ENCODE peak calls at places on chromosomes 1 and 21, in four cellular contexts. M is A673; K is effector memory CD4-positive, alpha-beta T cell; F is PC-9. W is an unnamed sample.

GRCh38 chr1:112296908-112297307 is 99.1 kb upstream of the CTTNBP2NL start:
- DNase-seq in K (no peak), M (peak; percentile 10), F (no peak), W (no peak)

GRCh38 chr1:58515794-58516401 is 30.6 kb downstream of the OMA1 start:
- DNase-seq in M (peak; percentile 87), K (no peak), F (peak; percentile 25), W (peak; percentile 20)

GRCh38 chr1:154342836-154343472 is 17.6 kb downstream of the ATP8B2 start:
- DNase-seq in M (no peak), K (peak; percentile 68), F (no peak), W (no peak)

GRCh38 chr1:159817276-159818041 is 9.2 kb upstream of the SLAMF8 start:
- DNase-seq in M (no peak), K (no peak), F (no peak), W (peak; percentile 78)

GRCh38 chr21:15224346-15225086 is 159.7 kb upstream of the NRIP1 start:
- DNase-seq in K (no peak), M (no peak), F (peak; percentile 28), W (peak; percentile 22)

GRCh38 chr1:109769335-109770078 is 5.8 kb upstream of the EPS8L3 start:
- DNase-seq in M (no peak), F (no peak), K (no peak), W (no peak)

GRCh38 chr1:243346481-243346880 is 90.6 kb downstream of the SDCCAG8 start:
- DNase-seq in M (no peak), F (no peak), K (no peak), W (no peak)

GRCh38 chr1:158161458-158161857 is 19.2 kb upstream of the CD1D start:
- DNase-seq in K (no peak), M (no peak), F (no peak), W (no peak)

GRCh38 chr1:48758976-48759375 is 17.7 kb downstream of the BEND5 start:
- DNase-seq in M (no peak), K (no peak), F (no peak), W (no peak)

GRCh38 chr1:216961516-216961915 is 238.3 kb upstream of the ESRRG start:
- DNase-seq in F (no peak), M (no peak), K (no peak), W (no peak)

GRCh38 chr1:228540161-228540917 is 53.2 kb downstream of the RNF187 start:
- DNase-seq in F (no peak), K (no peak), M (no peak), W (no peak)

GRCh38 chr1:41728403-41729202 is 190.1 kb downstream of the HIVEP3 start:
- DNase-seq in F (no peak), M (no peak), K (no peak), W (no peak)

GRCh38 chr1:4489486-4489885 is 164.9 kb upstream of the AJAP1 start:
- DNase-seq in M (no peak), K (no peak), F (no peak), W (no peak)

DNA sequence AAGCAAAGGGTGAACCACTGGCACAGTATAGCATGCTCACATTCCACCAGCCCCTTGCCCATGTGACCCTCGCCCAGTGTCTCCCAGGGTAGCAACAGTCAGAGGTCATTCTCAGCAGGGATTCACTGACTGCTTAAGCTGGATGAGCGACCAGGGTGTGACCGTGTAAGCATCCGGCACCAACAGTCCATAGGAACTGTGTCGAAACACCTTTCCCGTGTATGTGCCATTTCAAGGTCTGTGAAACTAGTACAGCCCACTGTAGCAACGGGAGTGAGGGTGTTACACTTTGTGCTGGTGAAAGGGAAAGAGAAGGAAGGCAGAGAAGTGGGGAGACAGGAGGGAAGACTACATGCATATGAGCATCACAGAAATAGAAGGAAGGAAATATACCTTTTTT is 10.8 kb downstream of the PIK3C2B start:
- DNase-seq in K (no peak), M (no peak), F (no peak), W (no peak)
- H3K4me1 ChIP-seq in K (no peaks in the 10 kb centered on the region), M (peaks cover 16% of the 10 kb centered on the region), F (peaks cover 76% of the 10 kb centered on the region), W (peaks cover 3% of the 10 kb centered on the region)

DNA sequence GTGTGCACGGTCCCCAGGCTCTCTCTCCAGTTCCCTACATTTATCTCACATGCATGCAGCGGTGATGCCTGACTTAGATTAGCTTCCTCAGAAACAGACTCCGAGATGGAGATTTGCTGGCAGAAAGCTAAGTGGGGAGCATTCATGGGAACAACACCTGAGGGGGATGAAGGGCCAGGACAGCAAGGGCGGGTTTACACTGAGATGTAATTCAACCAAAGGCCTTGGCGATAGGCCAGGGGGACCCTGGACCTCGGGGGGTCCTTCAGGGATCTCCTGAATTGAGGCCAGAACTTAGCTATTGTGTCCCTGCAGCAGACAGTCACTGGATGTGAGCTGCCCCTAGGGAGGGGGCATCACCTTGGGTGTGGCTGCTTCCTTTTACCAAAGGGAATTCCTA is 246.1 kb upstream of the CSF3R start:
- DNase-seq in M (no peak), K (no peak), F (no peak), W (no peak)
- H3K4me1 ChIP-seq in M (no peaks in the 10 kb centered on the region), K (no peaks in the 10 kb centered on the region), F (peaks cover 12% of the 10 kb centered on the region), W (no peaks in the 10 kb centered on the region)

GRCh38 chr1:93612510-93612909 is 69.1 kb downstream of the BCAR3 start:
- DNase-seq in K (no peak), F (no peak), M (no peak), W (no peak)
- H3K4me1 ChIP-seq in K (peaks cover 6% of the 10 kb centered on the region), F (peaks cover 70% of the 10 kb centered on the region), M (peaks cover 8% of the 10 kb centered on the region), W (peaks cover 59% of the 10 kb centered on the region)

GRCh38 chr1:21940492-21940891 is 3.4 kb upstream of the HSPG2 start:
- DNase-seq in M (no peak), K (no peak), F (no peak), W (no peak)

GRCh38 chr1:21937372-21938121 is 437 bp upstream of the HSPG2 start:
- DNase-seq in M (peak; percentile 91), F (peak; percentile 74), K (peak; percentile 55), W (no peak)

GRCh38 chr1:21939650-21940374 is 2.7 kb upstream of the HSPG2 start:
- DNase-seq in K (no peak), M (peak; percentile 78), F (peak; percentile 74), W (peak; percentile 83)

GRCh38 chr1:21937034-21937371 is at the start of gene HSPG2:
- DNase-seq in M (no peak), F (no peak), K (no peak), W (no peak)

DNA sequence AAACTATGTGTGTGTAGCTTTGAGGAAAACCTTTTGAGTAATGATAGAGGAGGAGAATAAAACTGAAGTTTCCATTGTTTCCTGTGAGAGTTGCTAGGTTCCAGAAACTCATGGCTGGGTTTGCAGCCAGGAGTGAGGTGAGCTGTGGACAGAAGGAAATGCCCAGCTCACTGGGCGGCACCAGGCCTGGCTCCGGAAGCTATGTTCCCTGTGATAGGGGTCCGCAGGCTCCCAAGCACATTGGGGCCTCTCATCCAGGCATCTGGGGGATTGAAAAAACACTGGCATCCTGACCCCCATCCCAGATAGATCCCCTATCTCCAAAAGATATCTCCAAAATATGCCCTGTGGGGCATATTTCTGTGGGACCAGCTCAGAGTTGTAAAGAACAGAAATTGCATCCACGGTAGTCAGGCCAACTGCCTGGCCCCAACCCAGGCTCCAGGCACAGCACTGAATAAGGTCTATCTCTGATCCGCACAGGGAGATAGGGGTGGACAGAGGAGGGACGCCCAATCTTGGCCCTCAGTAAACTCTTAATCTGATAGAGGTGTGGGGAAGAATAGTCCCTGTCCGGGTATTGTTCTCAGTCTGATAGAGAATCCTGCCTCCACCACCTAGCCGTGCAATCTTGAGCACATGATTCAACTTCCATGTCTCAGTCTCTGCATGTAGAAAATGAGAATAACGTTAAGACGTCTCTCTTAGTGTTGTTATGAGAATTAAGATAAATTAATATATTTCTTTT is 1.9 kb upstream of the HSPG2 start:
- DNase-seq in K (no peak), M (no peak), F (no peak), W (no peak)
- H3K4me1 ChIP-seq in K (no peaks in the 10 kb centered on the region), M (peaks cover 25% of the 10 kb centered on the region), F (peaks cover 34% of the 10 kb centered on the region), W (peaks cover 59% of the 10 kb centered on the region)

GRCh38 chr1:173224280-173224886 is 17.3 kb upstream of the TNFSF4 start:
- DNase-seq in K (no peak), M (peak; percentile 82), F (no peak), W (no peak)

GRCh38 chr1:173220157-173220556 is 13.0 kb upstream of the TNFSF4 start:
- DNase-seq in F (no peak), K (no peak), M (no peak), W (no peak)

GRCh38 chr1:173224887-173225280 is 17.8 kb upstream of the TNFSF4 start:
- DNase-seq in K (no peak), M (no peak), F (no peak), W (no peak)

GRCh38 chr1:173223031-173223380 is 15.9 kb upstream of the TNFSF4 start:
- DNase-seq in F (no peak), M (no peak), K (no peak), W (no peak)

GRCh38 chr1:173222149-173223030 is 15.3 kb upstream of the TNFSF4 start:
- DNase-seq in F (no peak), K (no peak), M (no peak), W (no peak)
- H3K4me1 ChIP-seq in F (no peaks in the 10 kb centered on the region), K (no peaks in the 10 kb centered on the region), M (peaks cover 14% of the 10 kb centered on the region), W (no peaks in the 10 kb centered on the region)

DNA sequence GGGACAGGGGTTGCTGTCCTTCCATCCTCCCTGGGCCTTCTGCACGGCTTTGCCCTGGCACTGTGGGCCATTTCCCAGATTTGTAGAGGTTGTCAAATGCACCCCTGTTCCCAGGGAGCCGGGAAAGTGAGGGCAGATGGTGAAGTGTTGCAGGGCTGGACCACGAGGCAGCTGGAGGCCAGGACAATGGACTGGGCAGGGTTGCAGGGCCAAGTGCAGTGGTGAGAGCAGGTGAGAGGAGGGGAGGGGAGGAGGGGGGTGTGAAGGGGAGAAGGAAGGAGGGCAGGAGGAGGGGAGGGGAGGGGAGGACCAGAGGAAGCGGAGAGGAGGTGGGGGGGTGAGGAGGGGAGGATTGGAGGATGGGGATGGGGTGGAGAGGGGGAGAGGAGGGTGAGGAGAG is 443.9 kb downstream of the CAMTA1 start:
- DNase-seq in M (no peak), K (no peak), F (no peak), W (no peak)
- H3K4me1 ChIP-seq in M (peaks cover under 1% of the 10 kb centered on the region), K (no peaks in the 10 kb centered on the region), F (no peaks in the 10 kb centered on the region), W (peaks cover under 1% of the 10 kb centered on the region)

GRCh38 chr21:45469273-45470086 is 64.5 kb downstream of the COL18A1 start:
- DNase-seq in M (no peak), K (no peak), F (no peak), W (no peak)

GRCh38 chr21:45473496-45474322 is 68.5 kb downstream of the SLC19A1 start:
- DNase-seq in F (no peak), M (no peak), K (no peak), W (no peak)

GRCh38 chr21:45470087-45470515 is 65.1 kb downstream of the COL18A1 start:
- DNase-seq in M (no peak), F (no peak), K (no peak), W (no peak)

GRCh38 chr21:45472445-45473365 is 67.7 kb downstream of the COL18A1 start:
- DNase-seq in M (no peak), F (no peak), K (no peak), W (no peak)

DNA sequence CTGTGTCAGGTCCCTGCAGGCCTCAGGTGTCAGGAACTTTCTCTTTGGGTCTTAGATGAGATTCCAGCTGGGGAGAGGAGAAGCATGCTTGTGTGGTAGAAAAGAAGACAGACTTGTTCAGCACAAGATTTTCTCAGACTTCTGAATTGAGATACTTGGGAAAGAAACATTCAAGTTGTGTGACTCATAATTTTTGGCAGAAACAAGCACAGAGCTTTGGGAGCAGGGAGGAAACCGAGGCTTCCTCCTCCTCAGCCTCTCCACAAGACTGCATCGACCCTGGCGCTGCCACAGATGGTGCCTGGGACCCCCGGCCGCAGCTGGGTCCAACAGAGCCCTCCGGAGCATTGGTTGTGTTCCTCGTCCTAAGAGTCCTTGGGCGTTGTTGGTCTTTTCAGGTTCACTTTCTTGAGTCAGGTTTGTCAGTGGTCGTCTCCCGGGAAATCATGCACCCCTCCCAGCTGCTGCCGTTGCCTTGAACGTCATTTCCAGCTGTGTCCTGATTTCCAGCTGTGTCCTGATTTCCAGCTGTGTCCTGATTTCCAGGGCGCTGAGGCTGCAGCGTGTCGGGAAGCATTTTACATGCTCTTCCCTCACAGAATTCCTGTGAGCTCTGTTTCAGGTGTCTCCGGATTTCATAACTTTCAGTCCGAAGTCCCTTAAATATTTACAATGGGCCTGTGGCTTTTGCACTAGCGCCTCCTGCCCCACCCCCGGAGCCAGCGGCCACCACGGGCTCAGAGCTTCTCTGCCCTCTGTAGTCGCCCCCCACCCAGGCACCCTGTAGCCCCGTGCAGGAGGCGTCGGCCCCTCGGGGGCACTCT is 66.5 kb downstream of the COL18A1 start:
- DNase-seq in K (no peak), F (peak; percentile 45), M (peak; percentile 62), W (no peak)
- H3K4me1 ChIP-seq in K (peaks cover 6% of the 10 kb centered on the region), F (peaks cover 16% of the 10 kb centered on the region), M (peaks cover 13% of the 10 kb centered on the region), W (peaks cover 52% of the 10 kb centered on the region)

W was measured in Panc1.